ENCODE peak calls at places on chromosomes 3 and 15, in four cellular contexts. T is SK-N-SH, U is neuronal stem cell, W is A673. Y is an unnamed sample. For H3K4me1 and H3K36me3, the result is how much of the 10 kb centered on the place peaks cover.

GRCh38 chr3:97901327-97902295 is 70.6 kb downstream of the RIOX2 start:
- DNase-seq in W (no peak), T (no peak), U (no peak), Y (no peak)

GRCh38 chr15:85403745-85404144 is 23.3 kb downstream of the AKAP13 start:
- DNase-seq in U (no peak), T (no peak), W (no peak), Y (no peak)

GRCh38 chr3:8499181-8499611 is 2.4 kb upstream of the LMCD1 start:
- DNase-seq in W (no peak), U (peak), T (no peak), Y (no peak)

GRCh38 chr15:23646165-23647000 is 1.3 kb downstream of the MAGEL2 start:
- DNase-seq in W (no peak), U (no peak), T (peak), Y (no peak)

GRCh38 chr3:183148056-183148455 is 14.5 kb downstream of the LAMP3 start:
- DNase-seq in W (no peak), U (no peak), T (no peak), Y (no peak)

GRCh38 chr15:74245342-74245931 is 9.3 kb downstream of the CCDC33 start:
- DNase-seq in U (no peak), W (peak), T (peak), Y (no peak)

GRCh38 chr3:124845406-124845805 is 41.8 kb downstream of the ITGB5 start:
- DNase-seq in W (peak), T (no peak), U (no peak), Y (no peak)

GRCh38 chr3:141370065-141370533 is 1.8 kb downstream of the ZBTB38 start:
- DNase-seq in U (peak), T (peak), W (peak), Y (no peak)

GRCh38 chr3:125148836-125149235 is 63.7 kb downstream of the SLC12A8 start:
- DNase-seq in T (no peak), U (no peak), W (no peak), Y (no peak)

GRCh38 chr3:112233083-112233482 is 60.9 kb downstream of the SLC9C1 start:
- DNase-seq in T (no peak), U (no peak), W (no peak), Y (no peak)

GRCh38 chr3:197014942-197015575 is 14.6 kb downstream of the MELTF start:
- DNase-seq in U (no peak), W (no peak), T (no peak), Y (no peak)

GRCh38 chr15:97517726-97518125 is 442.8 kb upstream of the ARRDC4 start:
- DNase-seq in T (no peak), U (no peak), W (no peak), Y (no peak)

GRCh38 chr3:58271901-58272501 is 34.0 kb upstream of the RPP14 start:
- DNase-seq in W (peak), T (no peak), U (no peak), Y (no peak)

GRCh38 chr3:139121513-139122220 is 77.0 kb upstream of the PRR23C start:
- DNase-seq in U (no peak), T (no peak), W (no peak), Y (no peak)
- H3K4me1 ChIP-seq in U (under half), T (under half), W (under half), Y (under half)

GRCh38 chr3:155934215-155934614 is 63.8 kb downstream of the GMPS start:
- DNase-seq in U (no peak), T (no peak), W (no peak), Y (no peak)
- H3K36me3 ChIP-seq in U (half or more), T (half or more), W (half or more), Y (under half)

GRCh38 chr15:60370105-60370803 is 27.5 kb downstream of the ANXA2 start:
- DNase-seq in T (no peak), W (no peak), U (no peak), Y (peak)
- H3K4me1 ChIP-seq in T (under half), W (half or more), U (under half), Y (under half)

GRCh38 chr15:67544475-67544874 is 2.0 kb downstream of the MAP2K5 start:
- DNase-seq in W (no peak), U (no peak), T (no peak), Y (no peak)
- H3K36me3 ChIP-seq in W (under half), U (under half), T (under half), Y (under half)

GRCh38 chr3:11613319-11613718 is 30.4 kb downstream of the VGLL4 start:
- DNase-seq in T (no peak), W (no peak), U (no peak), Y (no peak)

GRCh38 chr3:11616551-11616950 is 27.2 kb downstream of the VGLL4 start:
- DNase-seq in W (no peak), T (no peak), U (no peak), Y (no peak)

GRCh38 chr3:11612515-11613184 is 31.1 kb downstream of the VGLL4 start:
- DNase-seq in T (no peak), U (no peak), W (no peak), Y (no peak)

GRCh38 chr3:11611271-11611893 is 32.3 kb downstream of the VGLL4 start:
- DNase-seq in T (no peak), U (no peak), W (no peak), Y (no peak)

DNA sequence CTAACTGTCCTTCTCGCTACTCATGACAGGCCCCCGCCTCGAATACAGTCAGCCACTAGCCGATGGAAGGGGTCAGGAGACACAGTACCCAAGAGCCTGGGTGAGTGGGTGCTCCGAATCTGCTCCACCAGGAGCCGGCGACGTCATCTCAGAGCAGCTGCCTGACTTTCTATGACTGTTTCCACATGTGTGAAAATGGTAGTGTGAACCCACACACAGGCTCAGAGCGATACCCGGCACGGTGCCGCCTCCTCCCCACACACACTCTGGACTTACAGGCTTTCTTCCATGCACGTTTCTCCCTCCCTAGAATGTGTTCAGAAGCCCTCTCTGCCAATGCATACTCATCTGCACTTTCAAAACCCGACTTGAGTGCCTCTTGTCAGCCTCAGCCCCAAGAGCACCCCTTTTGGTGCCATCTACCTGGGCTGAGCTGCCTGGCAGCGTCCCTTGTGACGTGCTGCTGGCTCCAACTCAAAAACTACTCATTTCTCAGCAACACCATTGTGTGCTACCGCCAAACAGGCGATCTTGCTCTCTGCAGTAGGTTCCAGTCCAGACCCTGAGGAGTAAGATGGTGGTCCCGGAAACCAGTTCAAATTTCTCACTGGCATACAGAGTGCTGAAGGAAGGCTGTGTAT is 29.7 kb downstream of the VGLL4 start:
- DNase-seq in U (no peak), W (no peak), T (no peak), Y (no peak)
- H3K4me1 ChIP-seq in U (under half), W (half or more), T (half or more), Y (under half)

DNA sequence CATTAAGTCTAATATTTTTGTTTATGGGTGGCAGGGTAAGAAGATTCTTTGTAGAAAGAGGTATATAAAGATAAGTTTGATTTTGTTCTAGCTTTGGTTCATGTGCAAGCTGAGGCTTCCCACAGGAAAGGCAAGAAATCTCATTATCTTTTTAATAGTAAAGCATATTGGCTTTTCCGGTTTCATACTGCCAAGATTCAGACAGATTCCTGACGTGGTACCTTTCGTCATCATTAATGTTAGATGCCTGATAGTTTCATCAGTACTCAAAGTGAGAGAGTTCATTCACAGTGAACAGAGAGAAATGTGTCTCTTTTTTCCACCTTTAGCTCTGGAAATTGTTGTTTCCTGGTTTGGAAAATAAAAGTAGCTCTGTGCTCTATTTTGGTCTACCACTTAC is 16.5 kb downstream of the TPM1 start:
- DNase-seq in U (no peak), W (peak), T (no peak), Y (no peak)
- H3K36me3 ChIP-seq in U (half or more), W (under half), T (half or more), Y (under half)

GRCh38 chr3:48568476-48568875 is 4.9 kb upstream of the UCN2 start:
- DNase-seq in W (no peak), T (no peak), U (no peak), Y (no peak)
- H3K4me1 ChIP-seq in W (under half), T (under half), U (under half), Y (under half)

Y was measured in Peyer's patch.